ENCODE peak calls at places on chromosomes 13 and 19, in ten cellular contexts. O is tibial nerve, F is Peyer's patch, J is stomach, Q is sigmoid colon, L is A549, R is adrenal gland, G is H1, Z is spleen, K is uterus. U is an unnamed sample.

GRCh38 chr19:42480335-42481095 is 37.8 kb upstream of the CXCL17 start:
- DNase-seq in O (no peak), F (no peak), J (peak), Q (no peak), L (no peak), R (peak), G (no peak), Z (no peak), K (no peak), U (peak)

GRCh38 chr13:107512551-107512950 is 702.8 kb downstream of the LIG4 start:
- DNase-seq in O (no peak), F (no peak), J (no peak), Q (no peak), L (no peak), R (no peak), G (no peak), Z (no peak), K (no peak), U (no peak)

GRCh38 chr13:78323848-78324247 is 279.5 kb downstream of the POU4F1 start:
- DNase-seq in O (no peak), F (no peak), J (no peak), Q (no peak), L (no peak), R (no peak), G (no peak), Z (no peak), K (no peak), U (no peak)

GRCh38 chr13:98252931-98253470 is 75.9 kb upstream of the RNF113B start:
- DNase-seq in O (no peak), F (no peak), J (no peak), Q (no peak), L (no peak), R (peak), G (no peak), Z (no peak), K (no peak), U (no peak)

GRCh38 chr19:53612762-53613526 is 18.9 kb upstream of the DPRX start:
- DNase-seq in O (no peak), F (no peak), J (no peak), Q (no peak), L (no peak), R (no peak), G (peak), Z (no peak), K (no peak), U (no peak)

GRCh38 chr13:38898481-38898880 is 92.2 kb downstream of the STOML3 start:
- DNase-seq in O (no peak), F (no peak), J (no peak), Q (no peak), L (no peak), R (no peak), G (no peak), Z (no peak), K (no peak), U (no peak)

GRCh38 chr19:41958367-41959055 is 610 bp downstream of the RABAC1 start:
- DNase-seq in O (peak), F (peak), J (peak), Q (peak), L (peak), R (peak), G (peak), Z (peak), K (peak), U (peak)

GRCh38 chr19:51691122-51692064 is 1.7 kb upstream of the SPACA6 start:
- DNase-seq in O (no peak), F (no peak), J (no peak), Q (no peak), L (no peak), R (peak), G (no peak), Z (no peak), K (no peak), U (no peak)

GRCh38 chr19:38277969-38278680 is 13.8 kb downstream of the SPINT2 start:
- DNase-seq in O (no peak), F (peak), J (peak), Q (no peak), L (no peak), R (peak), G (no peak), Z (no peak), K (peak), U (peak)

GRCh38 chr13:41960195-41960699 is 662 bp downstream of the VWA8 start:
- DNase-seq in O (no peak), F (peak), J (no peak), Q (no peak), L (peak), R (peak), G (no peak), Z (no peak), K (no peak), U (peak)

GRCh38 chr13:30338952-30339351 is 31.6 kb upstream of the KATNAL1 start:
- DNase-seq in O (no peak), F (no peak), J (no peak), Q (no peak), L (no peak), R (no peak), G (no peak), Z (no peak), K (no peak), U (no peak)

GRCh38 chr19:2552859-2553258 is 76.9 kb downstream of the GADD45B start:
- DNase-seq in O (no peak), F (peak), J (no peak), Q (peak), L (no peak), R (no peak), G (no peak), Z (peak), K (no peak), U (peak)

GRCh38 chr19:2462635-2463421 is 6.1 kb upstream of the LMNB2 start:
- DNase-seq in O (peak), F (peak), J (peak), Q (peak), L (no peak), R (peak), G (peak), Z (peak), K (peak), U (peak)

GRCh38 chr13:97057196-97057595 is 62.9 kb upstream of the OXGR1 start:
- DNase-seq in O (no peak), F (no peak), J (no peak), Q (no peak), L (no peak), R (no peak), G (no peak), Z (no peak), K (no peak), U (no peak)

GRCh38 chr19:3233831-3234230 is 9.4 kb downstream of the CELF5 start:
- DNase-seq in O (no peak), F (no peak), J (no peak), Q (no peak), L (no peak), R (no peak), G (no peak), Z (no peak), K (no peak), U (no peak)

GRCh38 chr19:1406496-1406817 is 929 bp upstream of the DAZAP1 start:
- DNase-seq in O (no peak), F (no peak), J (no peak), Q (no peak), L (no peak), R (no peak), G (no peak), Z (no peak), K (no peak), U (peak)

GRCh38 chr19:30667227-30667626 is 295.0 kb downstream of the ZNF536 start:
- DNase-seq in O (no peak), F (no peak), J (peak), Q (no peak), L (no peak), R (no peak), G (no peak), Z (peak), K (no peak), U (no peak)

GRCh38 chr13:65830411-65831172 is 1399.5 kb downstream of the PCDH9 start:
- DNase-seq in O (no peak), F (no peak), J (no peak), Q (no peak), L (no peak), R (no peak), G (no peak), Z (no peak), K (no peak), U (no peak)

GRCh38 chr13:112897956-112898785 is 70.8 kb upstream of the MCF2L start:
- DNase-seq in O (no peak), F (no peak), J (no peak), Q (peak), L (no peak), R (no peak), G (no peak), Z (peak), K (no peak), U (no peak)

GRCh38 chr19:4389511-4390016 is 10.8 kb downstream of the SH3GL1 start:
- DNase-seq in O (no peak), F (no peak), J (no peak), Q (no peak), L (no peak), R (peak), G (no peak), Z (peak), K (no peak), U (no peak)

GRCh38 chr19:17952041-17952976 is 14.6 kb upstream of the KCNN1 start:
- DNase-seq in O (no peak), F (no peak), J (no peak), Q (no peak), L (no peak), R (no peak), G (no peak), Z (no peak), K (no peak), U (no peak)
- H3K27ac ChIP-seq in O (no peak), F (no peak), J (no peak), Q (no peak), L (peak), R (no peak), G (no peak), Z (no peak), K (no peak), U (no peak)

GRCh38 chr19:5983367-5983955 is 5.5 kb upstream of the RANBP3 start:
- DNase-seq in O (no peak), F (no peak), J (no peak), Q (no peak), L (no peak), R (no peak), G (no peak), Z (no peak), K (no peak), U (no peak)
- TF ChIP-seq POLR2A in O (no peak), F (no peak), J (no peak), Q (no peak), L (no peak), R (no peak), G (no peak), Z (no peak), K (no peak), U (no peak)

GRCh38 chr19:55585658-55586339 is 5.2 kb upstream of the ZNF579 start:
- DNase-seq in O (peak), F (peak), J (peak), Q (peak), L (no peak), R (peak), G (no peak), Z (peak), K (peak), U (peak)
- H3K27ac ChIP-seq in O (peak), F (no peak), J (peak), Q (peak), L (peak), R (peak), G (no peak), Z (peak), K (peak), U (peak)

DNA sequence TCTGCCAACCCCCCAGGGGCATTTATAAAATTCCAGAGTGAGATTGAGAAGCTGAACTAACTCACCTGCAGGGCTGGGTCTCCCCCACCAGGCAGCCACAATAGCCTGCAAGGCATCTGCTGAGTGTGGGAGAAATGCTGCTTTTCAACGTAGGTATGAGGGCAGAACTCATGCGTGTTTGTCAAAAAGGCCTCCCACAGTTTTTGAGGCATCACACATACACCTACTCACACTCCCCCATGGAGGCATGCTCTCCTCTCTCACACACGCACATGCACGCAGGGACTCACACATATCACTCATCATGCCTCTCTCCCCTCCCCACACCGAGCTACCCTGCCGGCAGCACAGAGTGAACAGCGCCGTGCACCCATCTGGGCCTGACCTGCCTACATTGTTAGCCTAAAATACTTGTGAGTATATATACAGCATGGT is 390.5 kb downstream of the FGF9 start:
- DNase-seq in O (no peak), F (no peak), J (no peak), Q (no peak), L (no peak), R (no peak), G (no peak), Z (peak), K (no peak), U (no peak)
- TF ChIP-seq POLR2A in O (no peak), F (no peak), J (no peak), Q (no peak), L (no peak), R (no peak), G (no peak), Z (no peak), K (no peak), U (no peak)

GRCh38 chr19:16351133-16351809 is 26.6 kb downstream of the KLF2 start:
- DNase-seq in O (no peak), F (no peak), J (no peak), Q (no peak), L (no peak), R (no peak), G (no peak), Z (no peak), K (no peak), U (no peak)
- H3K27ac ChIP-seq in O (no peak), F (no peak), J (no peak), Q (no peak), L (peak), R (no peak), G (no peak), Z (peak), K (no peak), U (no peak)

GRCh38 chr19:58395979-58396627 is 647 bp downstream of the RNF225 start:
- DNase-seq in O (no peak), F (no peak), J (no peak), Q (no peak), L (no peak), R (no peak), G (no peak), Z (no peak), K (no peak), U (no peak)

GRCh38 chr19:58394821-58395219 is 636 bp upstream of the RNF225 start:
- DNase-seq in O (no peak), F (no peak), J (no peak), Q (no peak), L (no peak), R (no peak), G (no peak), Z (no peak), K (no peak), U (no peak)

GRCh38 chr19:58393725-58394033 is 1.8 kb upstream of the RNF225 start:
- DNase-seq in O (no peak), F (no peak), J (no peak), Q (no peak), L (no peak), R (no peak), G (no peak), Z (no peak), K (no peak), U (no peak)

GRCh38 chr19:58396691-58397532 is 1.5 kb downstream of the RNF225 start:
- DNase-seq in O (no peak), F (no peak), J (no peak), Q (no peak), L (no peak), R (no peak), G (no peak), Z (no peak), K (no peak), U (no peak)

GRCh38 chr19:58395220-58395978 is at the start of gene RNF225:
- DNase-seq in O (no peak), F (no peak), J (no peak), Q (no peak), L (no peak), R (no peak), G (peak), Z (no peak), K (no peak), U (peak)
- TF ChIP-seq POLR2A in O (no peak), F (no peak), J (no peak), Q (no peak), L (no peak), R (no peak), G (peak), Z (no peak), K (no peak), U (peak)

GRCh38 chr13:43061496-43062280 is 38.3 kb downstream of the DNAJC15 start:
- DNase-seq in O (no peak), F (no peak), J (no peak), Q (no peak), L (no peak), R (no peak), G (no peak), Z (no peak), K (no peak), U (no peak)

GRCh38 chr13:43058318-43058674 is 34.9 kb downstream of the DNAJC15 start:
- DNase-seq in O (no peak), F (peak), J (no peak), Q (no peak), L (peak), R (peak), G (no peak), Z (no peak), K (no peak), U (no peak)

GRCh38 chr13:43054803-43055802 is 31.7 kb downstream of the DNAJC15 start:
- DNase-seq in O (no peak), F (no peak), J (no peak), Q (no peak), L (no peak), R (peak), G (no peak), Z (no peak), K (peak), U (no peak)

GRCh38 chr13:43057653-43058317 is 34.4 kb downstream of the DNAJC15 start:
- DNase-seq in O (no peak), F (peak), J (no peak), Q (no peak), L (no peak), R (no peak), G (no peak), Z (no peak), K (no peak), U (no peak)

GRCh38 chr13:43058836-43059235 is 35.5 kb downstream of the DNAJC15 start:
- DNase-seq in O (no peak), F (no peak), J (no peak), Q (no peak), L (no peak), R (no peak), G (no peak), Z (no peak), K (no peak), U (no peak)
- H3K27ac ChIP-seq in O (peak), F (no peak), J (no peak), Q (peak), L (peak), R (no peak), G (no peak), Z (peak), K (no peak), U (peak)

GRCh38 chr19:44660081-44660480 is 11.2 kb upstream of the CEACAM19 start:
- DNase-seq in O (no peak), F (no peak), J (no peak), Q (no peak), L (no peak), R (no peak), G (no peak), Z (no peak), K (no peak), U (no peak)

GRCh38 chr19:44663996-44664395 is 7.3 kb upstream of the CEACAM19 start:
- DNase-seq in O (no peak), F (no peak), J (no peak), Q (no peak), L (no peak), R (no peak), G (no peak), Z (no peak), K (no peak), U (no peak)

GRCh38 chr19:44662686-44663085 is 8.6 kb upstream of the CEACAM19 start:
- DNase-seq in O (no peak), F (no peak), J (no peak), Q (no peak), L (no peak), R (no peak), G (no peak), Z (no peak), K (no peak), U (no peak)

GRCh38 chr19:44661205-44661604 is 10.1 kb upstream of the CEACAM19 start:
- DNase-seq in O (no peak), F (no peak), J (no peak), Q (no peak), L (no peak), R (no peak), G (no peak), Z (no peak), K (no peak), U (no peak)

GRCh38 chr19:44661904-44662303 is 9.4 kb upstream of the CEACAM19 start:
- DNase-seq in O (no peak), F (no peak), J (no peak), Q (no peak), L (no peak), R (no peak), G (no peak), Z (no peak), K (no peak), U (no peak)
- TF ChIP-seq POLR2A in O (no peak), F (no peak), J (no peak), Q (no peak), L (no peak), R (no peak), G (no peak), Z (no peak), K (no peak), U (no peak)

GRCh38 chr19:11045536-11045935 is 43.7 kb upstream of the LDLR start:
- DNase-seq in O (no peak), F (no peak), J (no peak), Q (no peak), L (no peak), R (no peak), G (no peak), Z (no peak), K (no peak), U (no peak)
- H3K27ac ChIP-seq in O (no peak), F (no peak), J (no peak), Q (no peak), L (no peak), R (no peak), G (no peak), Z (no peak), K (no peak), U (no peak)

GRCh38 chr13:40161931-40162330 is 504.5 kb downstream of the FOXO1 start:
- DNase-seq in O (no peak), F (no peak), J (no peak), Q (no peak), L (no peak), R (no peak), G (no peak), Z (no peak), K (no peak), U (no peak)

GRCh38 chr13:40159736-40160135 is 504.3 kb downstream of the COG6 start:
- DNase-seq in O (no peak), F (no peak), J (no peak), Q (no peak), L (no peak), R (no peak), G (no peak), Z (no peak), K (no peak), U (no peak)

GRCh38 chr13:40158218-40158617 is 502.8 kb downstream of the COG6 start:
- DNase-seq in O (no peak), F (no peak), J (no peak), Q (no peak), L (no peak), R (no peak), G (no peak), Z (no peak), K (no peak), U (peak)

GRCh38 chr13:40164137-40164536 is 502.3 kb downstream of the FOXO1 start:
- DNase-seq in O (no peak), F (no peak), J (no peak), Q (no peak), L (peak), R (peak), G (no peak), Z (no peak), K (no peak), U (no peak)

DNA sequence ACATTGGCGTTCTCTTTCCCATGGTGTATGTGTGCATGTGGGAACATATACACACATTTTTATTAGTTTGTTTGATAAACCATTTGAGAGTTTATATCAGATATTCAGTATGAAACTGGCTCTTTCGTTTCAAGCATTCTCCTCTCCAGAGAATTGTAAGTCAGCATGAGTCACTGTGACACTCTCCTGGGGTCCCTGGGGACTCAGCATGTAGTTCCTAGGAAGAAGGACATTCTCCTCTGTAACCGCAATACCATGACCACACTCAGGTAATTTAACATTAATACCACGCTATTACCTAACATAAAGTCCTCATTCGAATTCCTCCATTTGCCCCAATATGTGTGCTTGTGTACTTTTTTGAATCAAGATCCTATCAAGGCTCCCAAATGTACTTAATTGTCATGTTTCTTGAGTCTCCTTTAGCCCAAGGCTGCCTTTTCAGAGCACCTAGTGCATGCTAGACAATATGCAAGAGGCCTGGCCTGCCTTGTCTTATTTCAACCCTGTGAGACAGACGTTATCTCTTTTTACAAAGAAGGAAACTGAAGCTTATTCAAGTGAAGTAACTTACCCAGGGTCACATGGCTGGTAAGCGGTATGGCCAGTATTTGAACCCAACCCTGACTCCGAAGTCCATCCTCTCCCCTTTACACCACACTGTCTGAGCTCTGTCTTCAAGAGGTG is 505.3 kb downstream of the FOXO1 start:
- DNase-seq in O (no peak), F (no peak), J (no peak), Q (no peak), L (no peak), R (no peak), G (no peak), Z (no peak), K (no peak), U (no peak)
- TF ChIP-seq POLR2A in O (no peak), F (no peak), J (no peak), Q (no peak), L (no peak), R (no peak), G (no peak), Z (no peak), K (no peak), U (no peak)